ENCODE peak calls at places on chromosome 19, in eight cellular contexts. J, Y, D, X, H, E, A and O are unnamed samples.

GRCh38 chr19:35539314-35539713 is 6.1 kb downstream of the GAPDHS start:
- DNase-seq in J (no peak), Y (no peak), D (no peak), X (no peak), H (no peak), E (no peak), A (no peak), O (no peak)

GRCh38 chr19:14138576-14139265 is 2.3 kb upstream of the ASF1B start:
- DNase-seq in J (peak; percentile 26), Y (no peak), D (no peak), X (no peak), H (no peak), E (no peak), A (no peak), O (no peak)

GRCh38 chr19:48391100-48392005 is at the start of gene KDELR1:
- DNase-seq in J (peak; percentile 39), Y (peak; percentile 37), D (peak; percentile 71), X (no peak), H (peak; percentile 87), E (peak; percentile 75), A (peak; percentile 87), O (peak; percentile 66)

GRCh38 chr19:46390121-46390858 is 23.1 kb downstream of the CCDC8 start:
- DNase-seq in J (no peak), Y (no peak), D (no peak), X (no peak), H (no peak), E (no peak), A (no peak), O (no peak)

GRCh38 chr19:6527893-6528543 is 2.8 kb upstream of the TNFSF9 start:
- DNase-seq in J (no peak), Y (no peak), D (no peak), X (no peak), H (no peak), E (no peak), A (no peak), O (no peak)

GRCh38 chr19:39173502-39173991 is 23.2 kb upstream of the NCCRP1 start:
- DNase-seq in J (no peak), Y (no peak), D (no peak), X (no peak), H (no peak), E (no peak), A (no peak), O (no peak)

GRCh38 chr19:13267131-13267530 is 116.9 kb downstream of the IER2 start:
- DNase-seq in J (no peak), Y (no peak), D (no peak), X (no peak), H (no peak), E (no peak), A (no peak), O (no peak)

GRCh38 chr19:36915992-36916830 is at the start of the genes ZNF568 and ZNF829:
- DNase-seq in J (peak; percentile 73), Y (peak; percentile 76), D (peak; percentile 94), X (peak; percentile 52), H (peak; percentile 77), E (peak; percentile 94), A (peak; percentile 85), O (peak; percentile 73)

GRCh38 chr19:6779204-6779603 is 6.7 kb downstream of the VAV1 start:
- DNase-seq in J (no peak), Y (peak; percentile 84), D (no peak), X (no peak), H (no peak), E (no peak), A (no peak), O (no peak)

GRCh38 chr19:57103573-57104277 is 16.1 kb upstream of the USP29 start:
- DNase-seq in J (peak; percentile 40), Y (peak; percentile 58), D (peak; percentile 62), X (peak; percentile 1), H (peak; percentile 25), E (peak; percentile 75), A (no peak), O (peak; percentile 38)